ENCODE peak calls at places on chromosome 9, in six cellular contexts. N, M, I, P, H and Z are unnamed samples.

GRCh38 chr9:136827794-136828473 is 14.3 kb upstream of the AJM1 start:
- DNase-seq in N (no peak), H (no peak), I (no peak), P (peak), M (no peak), Z (no peak)

GRCh38 chr9:85420750-85421149 is 321.0 kb downstream of the AGTPBP1 start:
- DNase-seq in I (no peak), H (peak), N (no peak), M (no peak), P (no peak), Z (no peak)

GRCh38 chr9:31908158-31908890 is 476.1 kb upstream of the ACO1 start:
- DNase-seq in H (peak), M (no peak), N (no peak), P (no peak), I (no peak), Z (no peak)

GRCh38 chr9:128919409-128919808 is 1.4 kb upstream of the PHYHD1 start:
- DNase-seq in H (no peak), I (no peak), M (no peak), P (no peak), N (no peak), Z (no peak)

GRCh38 chr9:209143-209758 is 5.4 kb upstream of the DOCK8 start:
- DNase-seq in H (no peak), P (no peak), N (no peak), M (no peak), I (no peak), Z (no peak)

GRCh38 chr9:124462739-124463138 is 12.5 kb downstream of the ADGRD2 start:
- DNase-seq in H (no peak), I (no peak), M (no peak), N (no peak), P (no peak), Z (no peak)

GRCh38 chr9:108394726-108395125 is 461.1 kb downstream of the ACTL7B start:
- DNase-seq in P (no peak), M (no peak), H (no peak), N (no peak), I (no peak), Z (no peak)

GRCh38 chr9:84856181-84856632 is 186.7 kb downstream of the NTRK2 start:
- DNase-seq in N (no peak), H (no peak), P (no peak), M (no peak), I (no peak), Z (no peak)

GRCh38 chr9:127311239-127311741 is 46.7 kb downstream of the GARNL3 start:
- DNase-seq in M (peak), H (peak), P (no peak), N (no peak), I (peak), Z (no peak)

GRCh38 chr9:77876091-77876490 is 155.5 kb downstream of the GNAQ start:
- DNase-seq in H (peak), I (peak), M (no peak), P (no peak), N (no peak), Z (no peak)

GRCh38 chr9:87684627-87685204 is 41.2 kb upstream of the CTSL start:
- DNase-seq in H (no peak), I (peak), M (peak), P (no peak), N (no peak), Z (peak)

GRCh38 chr9:112754578-112754977 is 4.0 kb downstream of the SNX30 start:
- DNase-seq in H (no peak), N (no peak), P (no peak), I (peak), M (no peak), Z (no peak)

GRCh38 chr9:125604189-125604588 is 102.8 kb downstream of the MAPKAP1 start:
- DNase-seq in M (no peak), N (no peak), H (no peak), I (no peak), P (no peak), Z (no peak)

GRCh38 chr9:29416204-29416603 is 1842.9 kb upstream of the C9orf72 start:
- DNase-seq in I (no peak), P (no peak), M (no peak), H (no peak), N (no peak), Z (no peak)

GRCh38 chr9:114503522-114504340 is 1.5 kb downstream of the WHRN start:
- DNase-seq in H (no peak), M (no peak), N (no peak), I (no peak), P (no peak), Z (no peak)

GRCh38 chr9:1050125-1050895 is at the start of gene DMRT2:
- DNase-seq in H (peak), N (peak), M (peak), I (peak), P (peak), Z (peak)

GRCh38 chr9:37987467-37987981 is 81.5 kb downstream of the SHB start:
- DNase-seq in M (no peak), N (peak), H (no peak), I (no peak), P (peak), Z (no peak)

GRCh38 chr9:110752766-110753165 is 84.2 kb downstream of the MUSK start:
- DNase-seq in H (peak), M (no peak), I (peak), N (no peak), P (no peak), Z (no peak)

GRCh38 chr9:8287501-8287900 is 487.9 kb upstream of the DMAC1 start:
- DNase-seq in P (no peak), N (no peak), H (no peak), I (no peak), M (no peak), Z (no peak)
- TF ChIP-seq CTCF in P (no peak), N (no peak), H (no peak), I (no peak), M (no peak), Z (no peak)

DNA sequence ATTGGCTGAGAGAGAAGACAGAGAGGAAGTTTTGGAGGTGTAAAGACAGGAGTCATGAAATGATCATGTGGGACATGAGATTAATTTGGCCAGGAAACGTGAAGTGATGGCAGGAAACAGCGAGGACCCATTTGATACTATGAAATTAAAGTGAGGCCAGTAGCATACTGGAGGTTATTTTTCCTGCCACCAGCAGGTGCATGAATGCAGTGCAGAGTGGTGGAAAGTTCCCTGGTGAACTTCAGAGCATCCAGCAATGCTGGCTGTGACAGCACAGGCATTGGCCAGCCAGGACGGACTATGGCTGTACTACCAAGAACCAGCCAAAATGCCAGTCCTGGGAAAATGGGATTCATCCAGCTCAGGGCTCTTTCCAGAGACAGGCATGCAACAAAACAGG is 152.2 kb downstream of the SYK start:
- DNase-seq in H (no peak), M (no peak), N (no peak), P (no peak), I (no peak), Z (no peak)
- TF ChIP-seq CTCF in H (no peak), M (no peak), N (no peak), P (no peak), I (no peak), Z (no peak)

GRCh38 chr9:22529426-22530199 is 83.0 kb downstream of the DMRTA1 start:
- DNase-seq in N (no peak), I (no peak), M (no peak), P (no peak), H (peak), Z (no peak)

DNA sequence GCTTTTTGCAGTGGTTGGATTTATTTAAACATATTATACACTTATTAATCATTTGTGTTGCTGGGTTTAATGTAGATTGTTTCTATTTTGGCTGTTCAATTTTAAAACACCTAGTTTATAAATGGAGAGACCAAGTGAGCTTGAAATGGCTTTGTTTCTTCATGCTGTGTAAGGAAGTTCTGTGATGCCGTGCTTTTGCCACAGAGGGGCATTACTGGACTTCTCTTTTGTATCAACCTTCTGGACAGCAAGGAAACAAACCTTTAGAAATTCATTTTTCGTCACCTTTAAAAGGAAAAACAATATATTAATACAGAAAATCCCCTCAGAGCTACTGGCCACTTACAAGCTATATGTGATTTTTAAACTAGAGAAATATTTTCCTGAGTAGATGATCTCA is 81.9 kb downstream of the DMRTA1 start:
- DNase-seq in H (peak), M (no peak), P (no peak), I (peak), N (no peak), Z (no peak)
- TF ChIP-seq CTCF in H (peak), M (no peak), P (no peak), I (no peak), N (peak), Z (no peak)

DNA sequence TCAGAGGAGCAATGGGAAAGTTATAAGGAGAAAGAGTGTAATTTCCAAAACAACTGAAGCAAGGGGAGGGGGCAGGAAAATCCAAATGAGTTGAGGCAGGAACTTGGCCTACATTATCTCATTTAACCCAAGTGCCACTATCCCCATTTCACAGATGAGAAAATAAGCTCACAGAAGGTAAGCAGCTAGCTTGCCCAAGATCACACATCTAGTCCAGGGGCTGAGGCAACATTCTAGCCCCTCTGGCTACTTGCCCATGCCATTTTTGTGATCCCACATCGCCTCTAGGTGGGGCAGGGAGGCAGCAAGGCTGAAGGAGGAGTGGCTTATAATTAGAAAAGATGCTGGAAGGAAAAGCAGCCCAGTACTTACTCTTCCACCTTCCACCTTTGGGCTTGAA is 2.6 kb upstream of the PSIP1 start:
- DNase-seq in I (peak), M (no peak), N (no peak), P (no peak), H (no peak), Z (no peak)
- TF ChIP-seq CTCF in I (no peak), M (no peak), N (no peak), P (no peak), H (peak), Z (no peak)

GRCh38 chr9:90025816-90026215 is 421.0 kb downstream of the GADD45G start:
- DNase-seq in I (no peak), M (no peak), H (peak), N (no peak), P (no peak), Z (no peak)
- TF ChIP-seq CTCF in I (no peak), M (no peak), H (no peak), N (no peak), P (no peak), Z (no peak)

GRCh38 chr9:4596165-4596922 is 65.8 kb upstream of the PLPP6 start:
- DNase-seq in N (no peak), P (no peak), M (no peak), I (no peak), H (peak), Z (no peak)
- TF ChIP-seq CTCF in N (no peak), P (no peak), M (no peak), I (no peak), H (no peak), Z (no peak)